ENCODE peak calls at places on chromosomes 2 and 18, in eight cellular contexts. One of them, this sample, is unnamed.

GRCh38 chr2:214604861-214605260 is 194.0 kb downstream of the VWC2L start:
- DNase-seq in A549: no peak
- DNase-seq in gastrocnemius medialis: no peak
- DNase-seq in IMR-90: peak
- DNase-seq in effector memory CD4-positive, alpha-beta T cell: no peak
- DNase-seq in fibroblast of lung: peak
- DNase-seq in cardiac muscle cell: no peak
- DNase-seq in colonic mucosa: no peak
- DNase-seq in this sample: no peak

GRCh38 chr2:177806025-177806424 is 266.6 kb downstream of the PDE11A start:
- DNase-seq in fibroblast of lung: peak
- DNase-seq in colonic mucosa: no peak
- DNase-seq in effector memory CD4-positive, alpha-beta T cell: no peak
- DNase-seq in IMR-90: no peak
- DNase-seq in cardiac muscle cell: no peak
- DNase-seq in gastrocnemius medialis: no peak
- DNase-seq in A549: no peak
- DNase-seq in this sample: no peak

GRCh38 chr2:138814123-138814883 is 34.1 kb upstream of the NXPH2 start:
- DNase-seq in cardiac muscle cell: no peak
- DNase-seq in effector memory CD4-positive, alpha-beta T cell: no peak
- DNase-seq in IMR-90: no peak
- DNase-seq in colonic mucosa: no peak
- DNase-seq in gastrocnemius medialis: no peak
- DNase-seq in A549: no peak
- DNase-seq in fibroblast of lung: no peak
- DNase-seq in this sample: no peak

GRCh38 chr18:74722237-74722636 is 124.6 kb downstream of the ZNF407 start:
- DNase-seq in IMR-90: peak
- DNase-seq in effector memory CD4-positive, alpha-beta T cell: no peak
- DNase-seq in fibroblast of lung: peak
- DNase-seq in cardiac muscle cell: no peak
- DNase-seq in gastrocnemius medialis: no peak
- DNase-seq in A549: no peak
- DNase-seq in colonic mucosa: no peak
- DNase-seq in this sample: no peak

GRCh38 chr18:28036481-28036880 is 140.4 kb downstream of the CDH2 start:
- DNase-seq in cardiac muscle cell: no peak
- DNase-seq in fibroblast of lung: peak
- DNase-seq in gastrocnemius medialis: no peak
- DNase-seq in colonic mucosa: no peak
- DNase-seq in A549: no peak
- DNase-seq in effector memory CD4-positive, alpha-beta T cell: no peak
- DNase-seq in IMR-90: no peak
- DNase-seq in this sample: no peak

GRCh38 chr2:58921676-58922075 is 680.6 kb upstream of the FANCL start:
- DNase-seq in effector memory CD4-positive, alpha-beta T cell: no peak
- DNase-seq in fibroblast of lung: no peak
- DNase-seq in gastrocnemius medialis: no peak
- DNase-seq in colonic mucosa: no peak
- DNase-seq in IMR-90: peak
- DNase-seq in cardiac muscle cell: no peak
- DNase-seq in A549: no peak
- DNase-seq in this sample: no peak

GRCh38 chr2:905091-905832 is 45.4 kb upstream of the SNTG2 start:
- DNase-seq in A549: no peak
- DNase-seq in fibroblast of lung: no peak
- DNase-seq in IMR-90: no peak
- DNase-seq in cardiac muscle cell: no peak
- DNase-seq in effector memory CD4-positive, alpha-beta T cell: no peak
- DNase-seq in gastrocnemius medialis: no peak
- DNase-seq in colonic mucosa: no peak
- DNase-seq in this sample: no peak

GRCh38 chr2:19899853-19900525 is 1.8 kb downstream of the TTC32 start:
- DNase-seq in gastrocnemius medialis: no peak
- DNase-seq in IMR-90: no peak
- DNase-seq in effector memory CD4-positive, alpha-beta T cell: no peak
- DNase-seq in colonic mucosa: no peak
- DNase-seq in cardiac muscle cell: no peak
- DNase-seq in A549: no peak
- DNase-seq in fibroblast of lung: no peak
- DNase-seq in this sample: no peak

GRCh38 chr2:100954044-100954420 is 48.1 kb upstream of the RPL31 start:
- DNase-seq in colonic mucosa: no peak
- DNase-seq in IMR-90: no peak
- DNase-seq in cardiac muscle cell: no peak
- DNase-seq in gastrocnemius medialis: no peak
- DNase-seq in effector memory CD4-positive, alpha-beta T cell: no peak
- DNase-seq in A549: no peak
- DNase-seq in fibroblast of lung: no peak
- DNase-seq in this sample: no peak

GRCh38 chr18:63363951-63364350 is 3.1 kb downstream of the KDSR start:
- DNase-seq in cardiac muscle cell: no peak
- DNase-seq in colonic mucosa: no peak
- DNase-seq in IMR-90: no peak
- DNase-seq in gastrocnemius medialis: no peak
- DNase-seq in effector memory CD4-positive, alpha-beta T cell: peak
- DNase-seq in fibroblast of lung: no peak
- DNase-seq in A549: no peak
- DNase-seq in this sample: no peak

GRCh38 chr2:178514664-178515063 is 34.4 kb downstream of the PLEKHA3 start:
- DNase-seq in gastrocnemius medialis: no peak
- DNase-seq in colonic mucosa: no peak
- DNase-seq in fibroblast of lung: peak
- DNase-seq in A549: no peak
- DNase-seq in cardiac muscle cell: no peak
- DNase-seq in effector memory CD4-positive, alpha-beta T cell: no peak
- DNase-seq in IMR-90: peak
- DNase-seq in this sample: peak

GRCh38 chr2:12988279-12988678 is 271.5 kb downstream of the TRIB2 start:
- DNase-seq in A549: no peak
- DNase-seq in IMR-90: no peak
- DNase-seq in effector memory CD4-positive, alpha-beta T cell: no peak
- DNase-seq in fibroblast of lung: no peak
- DNase-seq in gastrocnemius medialis: no peak
- DNase-seq in colonic mucosa: no peak
- DNase-seq in cardiac muscle cell: no peak
- DNase-seq in this sample: no peak

GRCh38 chr2:28359222-28360065 is 33.2 kb upstream of the FOSL2 start:
- DNase-seq in IMR-90: peak
- DNase-seq in gastrocnemius medialis: no peak
- DNase-seq in A549: no peak
- DNase-seq in cardiac muscle cell: no peak
- DNase-seq in effector memory CD4-positive, alpha-beta T cell: peak
- DNase-seq in colonic mucosa: peak
- DNase-seq in fibroblast of lung: peak
- DNase-seq in this sample: no peak

GRCh38 chr2:229282758-229283546 is 11.9 kb upstream of the PID1 start:
- DNase-seq in cardiac muscle cell: no peak
- DNase-seq in A549: no peak
- DNase-seq in IMR-90: peak
- DNase-seq in gastrocnemius medialis: no peak
- DNase-seq in effector memory CD4-positive, alpha-beta T cell: no peak
- DNase-seq in fibroblast of lung: peak
- DNase-seq in colonic mucosa: no peak
- DNase-seq in this sample: peak

GRCh38 chr2:219059375-219059724 is 1.4 kb downstream of the IHH start:
- DNase-seq in gastrocnemius medialis: no peak
- DNase-seq in colonic mucosa: no peak
- DNase-seq in fibroblast of lung: no peak
- DNase-seq in A549: no peak
- DNase-seq in effector memory CD4-positive, alpha-beta T cell: no peak
- DNase-seq in cardiac muscle cell: no peak
- DNase-seq in IMR-90: no peak
- DNase-seq in this sample: no peak

GRCh38 chr2:130355578-130356431 is at the start of gene PTPN18:
- DNase-seq in gastrocnemius medialis: peak
- DNase-seq in A549: peak
- DNase-seq in IMR-90: peak
- DNase-seq in effector memory CD4-positive, alpha-beta T cell: peak
- DNase-seq in colonic mucosa: peak
- DNase-seq in cardiac muscle cell: peak
- DNase-seq in fibroblast of lung: peak
- DNase-seq in this sample: no peak

GRCh38 chr2:168797286-168797655 is 5.2 kb upstream of the NOSTRIN start:
- DNase-seq in effector memory CD4-positive, alpha-beta T cell: no peak
- DNase-seq in IMR-90: no peak
- DNase-seq in colonic mucosa: no peak
- DNase-seq in A549: no peak
- DNase-seq in cardiac muscle cell: no peak
- DNase-seq in fibroblast of lung: no peak
- DNase-seq in gastrocnemius medialis: no peak
- DNase-seq in this sample: no peak
- H3K27ac ChIP-seq in effector memory CD4-positive, alpha-beta T cell: no peak
- H3K27ac ChIP-seq in IMR-90: no peak
- H3K27ac ChIP-seq in colonic mucosa: peak
- H3K27ac ChIP-seq in A549: no peak
- H3K27ac ChIP-seq in cardiac muscle cell: no peak
- H3K27ac ChIP-seq in fibroblast of lung: no peak
- H3K27ac ChIP-seq in gastrocnemius medialis: no peak
- H3K27ac ChIP-seq in this sample: no peak

GRCh38 chr2:104502904-104503303 is 351.0 kb upstream of the POU3F3 start:
- DNase-seq in colonic mucosa: no peak
- DNase-seq in IMR-90: no peak
- DNase-seq in fibroblast of lung: no peak
- DNase-seq in cardiac muscle cell: no peak
- DNase-seq in gastrocnemius medialis: no peak
- DNase-seq in A549: no peak
- DNase-seq in effector memory CD4-positive, alpha-beta T cell: no peak
- DNase-seq in this sample: no peak
- H3K27ac ChIP-seq in colonic mucosa: no peak
- H3K27ac ChIP-seq in IMR-90: no peak
- H3K27ac ChIP-seq in fibroblast of lung: no peak
- H3K27ac ChIP-seq in cardiac muscle cell: no peak
- H3K27ac ChIP-seq in gastrocnemius medialis: no peak
- H3K27ac ChIP-seq in A549: no peak
- H3K27ac ChIP-seq in effector memory CD4-positive, alpha-beta T cell: no peak
- H3K27ac ChIP-seq in this sample: no peak

DNA sequence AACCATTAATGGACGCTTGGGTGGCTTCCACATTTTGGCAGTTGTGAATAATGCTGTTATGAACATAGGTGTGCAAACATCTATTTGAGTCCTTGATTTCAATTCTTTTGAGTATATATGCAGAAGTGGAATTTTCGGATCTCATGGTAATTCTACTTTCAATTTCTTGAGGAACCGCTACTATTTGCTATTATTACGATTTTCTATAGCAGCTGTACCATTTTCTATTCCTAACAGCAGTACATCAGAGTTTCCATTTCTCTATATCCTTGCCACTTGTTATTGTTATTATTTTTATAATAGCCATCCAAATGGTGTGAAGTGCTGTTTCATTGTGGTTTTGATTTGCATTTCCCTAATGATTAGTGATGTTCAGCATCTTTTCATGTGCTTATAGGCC is 69.5 kb downstream of the KIF5C start:
- DNase-seq in effector memory CD4-positive, alpha-beta T cell: no peak
- DNase-seq in colonic mucosa: no peak
- DNase-seq in cardiac muscle cell: no peak
- DNase-seq in A549: no peak
- DNase-seq in gastrocnemius medialis: no peak
- DNase-seq in fibroblast of lung: no peak
- DNase-seq in IMR-90: no peak
- DNase-seq in this sample: no peak
- H3K27ac ChIP-seq in effector memory CD4-positive, alpha-beta T cell: no peak
- H3K27ac ChIP-seq in colonic mucosa: no peak
- H3K27ac ChIP-seq in cardiac muscle cell: no peak
- H3K27ac ChIP-seq in A549: no peak
- H3K27ac ChIP-seq in gastrocnemius medialis: no peak
- H3K27ac ChIP-seq in fibroblast of lung: no peak
- H3K27ac ChIP-seq in IMR-90: no peak
- H3K27ac ChIP-seq in this sample: no peak

DNA sequence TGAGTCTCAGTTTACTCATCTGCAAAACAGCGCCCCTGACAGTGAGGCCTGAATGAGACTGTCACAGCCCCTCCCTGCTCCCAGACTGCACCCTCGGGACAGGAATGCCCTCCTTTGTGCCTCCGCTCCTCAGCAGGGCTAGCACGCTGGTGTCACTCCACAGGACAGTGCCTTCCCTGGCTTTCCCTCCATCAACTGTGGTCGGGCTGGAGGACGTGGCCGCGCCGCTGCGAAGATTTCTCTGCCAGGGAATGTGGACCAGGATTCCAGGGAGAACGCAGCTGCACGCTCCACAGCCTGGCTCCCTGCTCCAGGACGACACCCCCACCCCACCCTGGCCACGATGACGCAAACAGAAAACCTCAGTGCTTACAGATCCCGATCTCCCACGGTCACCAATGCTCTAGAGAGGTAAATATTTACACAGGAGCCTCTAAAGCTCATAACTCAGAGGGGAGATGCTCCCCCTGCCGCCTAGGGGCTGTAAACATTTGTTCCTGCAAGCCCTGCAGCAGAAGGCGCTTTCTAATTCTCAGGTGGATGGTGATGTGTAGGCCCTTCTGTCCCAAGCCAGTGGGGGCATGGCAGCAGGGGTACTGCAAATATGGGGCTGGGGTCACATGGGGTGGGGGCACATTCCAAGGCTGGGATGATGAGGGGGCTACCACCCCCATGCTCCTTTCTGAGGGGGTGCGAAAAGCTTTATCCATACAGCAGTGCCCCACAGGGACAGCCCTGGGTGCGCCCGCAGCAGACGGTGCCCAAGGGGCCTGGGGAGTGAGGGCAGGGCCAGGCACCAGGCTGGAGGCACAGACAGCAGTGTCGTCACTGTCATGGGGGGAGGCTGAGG is 12.4 kb downstream of the HS6ST1 start:
- DNase-seq in cardiac muscle cell: peak
- DNase-seq in fibroblast of lung: peak
- DNase-seq in A549: peak
- DNase-seq in gastrocnemius medialis: no peak
- DNase-seq in IMR-90: peak
- DNase-seq in colonic mucosa: peak
- DNase-seq in effector memory CD4-positive, alpha-beta T cell: no peak
- DNase-seq in this sample: peak
- H3K27ac ChIP-seq in cardiac muscle cell: peak
- H3K27ac ChIP-seq in fibroblast of lung: peak
- H3K27ac ChIP-seq in A549: peak
- H3K27ac ChIP-seq in gastrocnemius medialis: peak
- H3K27ac ChIP-seq in IMR-90: peak
- H3K27ac ChIP-seq in colonic mucosa: peak
- H3K27ac ChIP-seq in effector memory CD4-positive, alpha-beta T cell: no peak
- H3K27ac ChIP-seq in this sample: peak

DNA sequence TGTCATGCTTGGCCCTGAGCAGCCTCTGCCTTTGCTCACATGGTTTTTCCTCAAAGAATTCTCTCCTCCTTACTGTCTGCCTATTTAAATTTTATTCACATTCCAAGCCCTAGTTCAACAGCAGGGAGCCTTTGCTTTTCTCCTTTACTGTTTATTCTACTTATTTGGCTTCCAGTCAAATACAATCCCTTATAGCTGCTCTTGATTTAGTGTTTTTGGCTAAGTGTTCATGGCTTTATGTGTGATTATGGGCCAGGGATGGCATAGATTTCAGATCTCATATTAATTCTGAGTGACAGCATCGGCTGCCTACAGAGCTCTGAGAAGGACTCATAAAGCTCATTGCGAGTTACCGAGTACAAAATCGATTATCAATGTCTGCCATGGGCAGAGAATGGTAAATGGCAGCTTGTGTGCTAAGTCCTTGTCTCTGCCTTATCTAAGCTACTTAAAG is 106.7 kb downstream of the METTL8 start:
- DNase-seq in IMR-90: peak
- DNase-seq in A549: no peak
- DNase-seq in cardiac muscle cell: no peak
- DNase-seq in colonic mucosa: no peak
- DNase-seq in gastrocnemius medialis: no peak
- DNase-seq in effector memory CD4-positive, alpha-beta T cell: no peak
- DNase-seq in fibroblast of lung: peak
- DNase-seq in this sample: no peak
- H3K27ac ChIP-seq in IMR-90: no peak
- H3K27ac ChIP-seq in A549: no peak
- H3K27ac ChIP-seq in cardiac muscle cell: no peak
- H3K27ac ChIP-seq in colonic mucosa: no peak
- H3K27ac ChIP-seq in gastrocnemius medialis: no peak
- H3K27ac ChIP-seq in effector memory CD4-positive, alpha-beta T cell: no peak
- H3K27ac ChIP-seq in fibroblast of lung: no peak
- H3K27ac ChIP-seq in this sample: no peak

This sample was measured in foreskin keratinocyte.